ENCODE peak calls at places on chromosomes 13 and 19, in six cellular contexts. I is tibial artery, R is fibroblast of villous mesenchyme, O is NCI-H2107, Y is cardiac fibroblast, V is mucosa of gallbladder. K is an unnamed sample.

GRCh38 chr19:4979211-4979807 is 10.4 kb downstream of the KDM4B start:
- DNase-seq in I (no peak), R (no peak), O (no peak), Y (no peak), V (no peak), K (no peak)

GRCh38 chr19:28602675-28603298 is 610.2 kb downstream of the UQCRFS1 start:
- DNase-seq in I (no peak), R (no peak), O (no peak), Y (no peak), V (no peak), K (no peak)

GRCh38 chr13:51044023-51044665 is 66.9 kb downstream of the C13orf42 start:
- DNase-seq in I (no peak), R (no peak), O (no peak), Y (no peak), V (no peak), K (no peak)

GRCh38 chr19:49664171-49665070 is 1.2 kb downstream of the IRF3 start:
- DNase-seq in I (peak), R (peak), O (peak), Y (peak), V (peak), K (peak)

GRCh38 chr13:51412431-51412830 is 40.4 kb downstream of the INTS6 start:
- DNase-seq in I (no peak), R (no peak), O (peak), Y (no peak), V (no peak), K (no peak)

GRCh38 chr13:51844862-51845573 is at the start of gene TMEM272:
- DNase-seq in I (no peak), R (peak), O (peak), Y (peak), V (peak), K (peak)

GRCh38 chr13:101661839-101662238 is 209.4 kb downstream of the ITGBL1 start:
- DNase-seq in I (no peak), R (no peak), O (no peak), Y (peak), V (no peak), K (no peak)

GRCh38 chr13:48402325-48402962 is 10.5 kb downstream of the LPAR6 start:
- DNase-seq in I (no peak), R (no peak), O (no peak), Y (peak), V (no peak), K (no peak)

GRCh38 chr19:5452594-5453565 is 2.3 kb upstream of the ZNRF4 start:
- DNase-seq in I (no peak), R (no peak), O (no peak), Y (peak), V (no peak), K (peak)

GRCh38 chr19:2247433-2248101 is 1.6 kb upstream of the AMH start:
- DNase-seq in I (no peak), R (no peak), O (no peak), Y (no peak), V (no peak), K (no peak)

K was measured in NCI-H526.